ENCODE peak calls at places on chromosomes 7 and 10, in ten cellular contexts. One of them, this sample, is unnamed. For H3K4me1, the result is how much of the 10 kb centered on the place peaks cover.

GRCh38 chr7:17027143-17027802 is 145.5 kb upstream of the AGR3 start:
- DNase-seq in mammary epithelial cell: no peak
- DNase-seq in body of pancreas: no peak
- DNase-seq in colonic mucosa: no peak
- DNase-seq in right atrium auricular region: no peak
- DNase-seq in tibial nerve: no peak
- DNase-seq in fibroblast of lung: peak
- DNase-seq in endodermal cell: no peak
- DNase-seq in stomach: no peak
- DNase-seq in IMR-90: no peak
- DNase-seq in this sample: no peak

GRCh38 chr7:30163231-30163894 is 28.6 kb downstream of the MTURN start:
- DNase-seq in mammary epithelial cell: peak
- DNase-seq in body of pancreas: no peak
- DNase-seq in colonic mucosa: no peak
- DNase-seq in right atrium auricular region: no peak
- DNase-seq in tibial nerve: no peak
- DNase-seq in fibroblast of lung: no peak
- DNase-seq in endodermal cell: no peak
- DNase-seq in stomach: no peak
- DNase-seq in IMR-90: no peak
- DNase-seq in this sample: no peak

GRCh38 chr10:23368816-23369640 is 24.4 kb upstream of the C10orf67 start:
- DNase-seq in mammary epithelial cell: no peak
- DNase-seq in body of pancreas: no peak
- DNase-seq in colonic mucosa: no peak
- DNase-seq in right atrium auricular region: no peak
- DNase-seq in tibial nerve: no peak
- DNase-seq in fibroblast of lung: no peak
- DNase-seq in endodermal cell: no peak
- DNase-seq in stomach: no peak
- DNase-seq in IMR-90: no peak
- DNase-seq in this sample: no peak

GRCh38 chr7:17725761-17726160 is 214.5 kb downstream of the SNX13 start:
- DNase-seq in mammary epithelial cell: no peak
- DNase-seq in body of pancreas: no peak
- DNase-seq in colonic mucosa: no peak
- DNase-seq in right atrium auricular region: no peak
- DNase-seq in tibial nerve: no peak
- DNase-seq in fibroblast of lung: peak
- DNase-seq in endodermal cell: no peak
- DNase-seq in stomach: no peak
- DNase-seq in IMR-90: no peak
- DNase-seq in this sample: no peak

GRCh38 chr7:47991741-47992311 is 12.4 kb upstream of the HUS1 start:
- DNase-seq in mammary epithelial cell: peak
- DNase-seq in body of pancreas: peak
- DNase-seq in colonic mucosa: peak
- DNase-seq in right atrium auricular region: peak
- DNase-seq in tibial nerve: peak
- DNase-seq in fibroblast of lung: peak
- DNase-seq in endodermal cell: peak
- DNase-seq in stomach: peak
- DNase-seq in IMR-90: peak
- DNase-seq in this sample: peak

GRCh38 chr10:35492387-35493195 is 112.5 kb upstream of the GJD4 start:
- DNase-seq in mammary epithelial cell: peak
- DNase-seq in body of pancreas: no peak
- DNase-seq in colonic mucosa: no peak
- DNase-seq in right atrium auricular region: no peak
- DNase-seq in tibial nerve: no peak
- DNase-seq in fibroblast of lung: no peak
- DNase-seq in endodermal cell: no peak
- DNase-seq in stomach: no peak
- DNase-seq in IMR-90: no peak
- DNase-seq in this sample: no peak

GRCh38 chr10:89275383-89275782 is 23.8 kb upstream of the LIPA start:
- DNase-seq in mammary epithelial cell: peak
- DNase-seq in body of pancreas: no peak
- DNase-seq in colonic mucosa: no peak
- DNase-seq in right atrium auricular region: no peak
- DNase-seq in tibial nerve: no peak
- DNase-seq in fibroblast of lung: no peak
- DNase-seq in endodermal cell: no peak
- DNase-seq in stomach: no peak
- DNase-seq in IMR-90: no peak
- DNase-seq in this sample: no peak

GRCh38 chr7:7696458-7697119 is 21.8 kb downstream of the RPA3 start:
- DNase-seq in mammary epithelial cell: no peak
- DNase-seq in body of pancreas: no peak
- DNase-seq in colonic mucosa: no peak
- DNase-seq in right atrium auricular region: no peak
- DNase-seq in tibial nerve: no peak
- DNase-seq in fibroblast of lung: peak
- DNase-seq in endodermal cell: no peak
- DNase-seq in stomach: no peak
- DNase-seq in IMR-90: peak
- DNase-seq in this sample: no peak

GRCh38 chr7:28173531-28173930 is 7.1 kb downstream of the JAZF1 start:
- DNase-seq in mammary epithelial cell: no peak
- DNase-seq in body of pancreas: no peak
- DNase-seq in colonic mucosa: no peak
- DNase-seq in right atrium auricular region: no peak
- DNase-seq in tibial nerve: no peak
- DNase-seq in fibroblast of lung: no peak
- DNase-seq in endodermal cell: peak
- DNase-seq in stomach: no peak
- DNase-seq in IMR-90: no peak
- DNase-seq in this sample: no peak

GRCh38 chr10:83801983-83802382 is 337.3 kb upstream of the GHITM start:
- DNase-seq in mammary epithelial cell: no peak
- DNase-seq in body of pancreas: no peak
- DNase-seq in colonic mucosa: no peak
- DNase-seq in right atrium auricular region: no peak
- DNase-seq in tibial nerve: no peak
- DNase-seq in fibroblast of lung: no peak
- DNase-seq in endodermal cell: no peak
- DNase-seq in stomach: no peak
- DNase-seq in IMR-90: no peak
- DNase-seq in this sample: no peak

GRCh38 chr10:29804025-29804852 is 169.5 kb upstream of the SVIL start:
- DNase-seq in mammary epithelial cell: peak
- DNase-seq in body of pancreas: peak
- DNase-seq in colonic mucosa: peak
- DNase-seq in right atrium auricular region: peak
- DNase-seq in tibial nerve: no peak
- DNase-seq in fibroblast of lung: peak
- DNase-seq in endodermal cell: no peak
- DNase-seq in stomach: peak
- DNase-seq in IMR-90: peak
- DNase-seq in this sample: no peak

GRCh38 chr7:29017666-29018065 is 59.5 kb upstream of the TRIL start:
- DNase-seq in mammary epithelial cell: no peak
- DNase-seq in body of pancreas: no peak
- DNase-seq in colonic mucosa: no peak
- DNase-seq in right atrium auricular region: no peak
- DNase-seq in tibial nerve: no peak
- DNase-seq in fibroblast of lung: peak
- DNase-seq in endodermal cell: no peak
- DNase-seq in stomach: no peak
- DNase-seq in IMR-90: peak
- DNase-seq in this sample: no peak

GRCh38 chr10:98331888-98332287 is 63.9 kb upstream of the LOXL4 start:
- DNase-seq in mammary epithelial cell: peak
- DNase-seq in body of pancreas: no peak
- DNase-seq in colonic mucosa: no peak
- DNase-seq in right atrium auricular region: no peak
- DNase-seq in tibial nerve: no peak
- DNase-seq in fibroblast of lung: no peak
- DNase-seq in endodermal cell: peak
- DNase-seq in stomach: no peak
- DNase-seq in IMR-90: no peak
- DNase-seq in this sample: peak

GRCh38 chr7:121328508-121329459 is at the start of gene WNT16:
- DNase-seq in mammary epithelial cell: no peak
- DNase-seq in body of pancreas: no peak
- DNase-seq in colonic mucosa: no peak
- DNase-seq in right atrium auricular region: no peak
- DNase-seq in tibial nerve: no peak
- DNase-seq in fibroblast of lung: no peak
- DNase-seq in endodermal cell: peak
- DNase-seq in stomach: no peak
- DNase-seq in IMR-90: no peak
- DNase-seq in this sample: peak

GRCh38 chr7:155466814-155467675 is 9.1 kb downstream of the EN2 start:
- DNase-seq in mammary epithelial cell: no peak
- DNase-seq in body of pancreas: no peak
- DNase-seq in colonic mucosa: no peak
- DNase-seq in right atrium auricular region: no peak
- DNase-seq in tibial nerve: no peak
- DNase-seq in fibroblast of lung: no peak
- DNase-seq in endodermal cell: peak
- DNase-seq in stomach: no peak
- DNase-seq in IMR-90: no peak
- DNase-seq in this sample: no peak

GRCh38 chr10:65501259-65501658 is 1424.6 kb upstream of the LRRTM3 start:
- DNase-seq in mammary epithelial cell: no peak
- DNase-seq in body of pancreas: no peak
- DNase-seq in colonic mucosa: no peak
- DNase-seq in right atrium auricular region: no peak
- DNase-seq in tibial nerve: no peak
- DNase-seq in fibroblast of lung: no peak
- DNase-seq in endodermal cell: no peak
- DNase-seq in stomach: no peak
- DNase-seq in IMR-90: no peak
- DNase-seq in this sample: no peak

GRCh38 chr7:132750530-132751281 is 174.4 kb upstream of the PLXNA4 start:
- DNase-seq in mammary epithelial cell: no peak
- DNase-seq in body of pancreas: no peak
- DNase-seq in colonic mucosa: no peak
- DNase-seq in right atrium auricular region: no peak
- DNase-seq in tibial nerve: no peak
- DNase-seq in fibroblast of lung: peak
- DNase-seq in endodermal cell: no peak
- DNase-seq in stomach: no peak
- DNase-seq in IMR-90: peak
- DNase-seq in this sample: no peak

GRCh38 chr10:61376377-61376776 is 76.8 kb downstream of the TMEM26 start:
- DNase-seq in mammary epithelial cell: no peak
- DNase-seq in body of pancreas: no peak
- DNase-seq in colonic mucosa: no peak
- DNase-seq in right atrium auricular region: no peak
- DNase-seq in tibial nerve: no peak
- DNase-seq in fibroblast of lung: no peak
- DNase-seq in endodermal cell: no peak
- DNase-seq in stomach: no peak
- DNase-seq in IMR-90: no peak
- DNase-seq in this sample: no peak

GRCh38 chr10:51699475-51700227 is at the start of gene CSTF2T:
- DNase-seq in mammary epithelial cell: peak
- DNase-seq in body of pancreas: peak
- DNase-seq in colonic mucosa: peak
- DNase-seq in right atrium auricular region: peak
- DNase-seq in tibial nerve: peak
- DNase-seq in fibroblast of lung: peak
- DNase-seq in endodermal cell: peak
- DNase-seq in stomach: peak
- DNase-seq in IMR-90: peak
- DNase-seq in this sample: peak
- TF ChIP-seq CTCF in mammary epithelial cell: no peak
- TF ChIP-seq CTCF in body of pancreas: no peak
- TF ChIP-seq CTCF in colonic mucosa: no peak
- TF ChIP-seq CTCF in right atrium auricular region: no peak
- TF ChIP-seq CTCF in tibial nerve: no peak
- TF ChIP-seq CTCF in fibroblast of lung: no peak
- TF ChIP-seq CTCF in endodermal cell: no peak
- TF ChIP-seq CTCF in stomach: no peak
- TF ChIP-seq CTCF in IMR-90: no peak
- TF ChIP-seq CTCF in this sample: no peak

GRCh38 chr7:5510426-5511045 is 86.9 kb upstream of the TNRC18 start:
- DNase-seq in mammary epithelial cell: no peak
- DNase-seq in body of pancreas: no peak
- DNase-seq in colonic mucosa: no peak
- DNase-seq in right atrium auricular region: no peak
- DNase-seq in tibial nerve: no peak
- DNase-seq in fibroblast of lung: no peak
- DNase-seq in endodermal cell: no peak
- DNase-seq in stomach: no peak
- DNase-seq in IMR-90: no peak
- DNase-seq in this sample: no peak
- H3K4me1 ChIP-seq in mammary epithelial cell: under half
- H3K4me1 ChIP-seq in body of pancreas: under half
- H3K4me1 ChIP-seq in colonic mucosa: under half
- H3K4me1 ChIP-seq in right atrium auricular region: under half
- H3K4me1 ChIP-seq in tibial nerve: under half
- H3K4me1 ChIP-seq in fibroblast of lung: under half
- H3K4me1 ChIP-seq in endodermal cell: under half
- H3K4me1 ChIP-seq in stomach: under half
- H3K4me1 ChIP-seq in IMR-90: under half
- H3K4me1 ChIP-seq in this sample: under half

DNA sequence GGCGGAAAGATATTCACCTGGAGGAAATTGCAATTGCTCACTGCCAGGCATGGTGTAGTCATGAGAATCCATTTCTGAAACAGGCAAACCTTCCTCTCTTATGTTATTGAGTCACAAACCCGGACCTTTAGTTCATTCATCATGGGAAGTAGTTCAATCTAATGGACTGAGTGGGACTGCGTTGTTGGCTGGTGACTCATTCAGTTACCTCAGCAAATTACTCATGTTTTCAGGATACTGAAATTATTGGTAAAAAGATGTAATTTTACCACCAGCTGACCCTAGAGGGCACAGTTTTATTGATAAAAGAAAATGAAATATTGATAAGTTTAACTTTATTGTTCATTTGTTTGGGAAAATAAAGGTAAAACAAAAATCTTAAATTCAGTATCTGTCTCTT is 1194.4 kb upstream of the SORCS1 start:
- DNase-seq in mammary epithelial cell: peak
- DNase-seq in body of pancreas: no peak
- DNase-seq in colonic mucosa: no peak
- DNase-seq in right atrium auricular region: no peak
- DNase-seq in tibial nerve: no peak
- DNase-seq in fibroblast of lung: peak
- DNase-seq in endodermal cell: no peak
- DNase-seq in stomach: no peak
- DNase-seq in IMR-90: peak
- DNase-seq in this sample: no peak
- TF ChIP-seq CTCF in mammary epithelial cell: peak
- TF ChIP-seq CTCF in body of pancreas: no peak
- TF ChIP-seq CTCF in colonic mucosa: no peak
- TF ChIP-seq CTCF in right atrium auricular region: no peak
- TF ChIP-seq CTCF in tibial nerve: no peak
- TF ChIP-seq CTCF in fibroblast of lung: no peak
- TF ChIP-seq CTCF in endodermal cell: no peak
- TF ChIP-seq CTCF in stomach: no peak
- TF ChIP-seq CTCF in IMR-90: peak
- TF ChIP-seq CTCF in this sample: no peak

DNA sequence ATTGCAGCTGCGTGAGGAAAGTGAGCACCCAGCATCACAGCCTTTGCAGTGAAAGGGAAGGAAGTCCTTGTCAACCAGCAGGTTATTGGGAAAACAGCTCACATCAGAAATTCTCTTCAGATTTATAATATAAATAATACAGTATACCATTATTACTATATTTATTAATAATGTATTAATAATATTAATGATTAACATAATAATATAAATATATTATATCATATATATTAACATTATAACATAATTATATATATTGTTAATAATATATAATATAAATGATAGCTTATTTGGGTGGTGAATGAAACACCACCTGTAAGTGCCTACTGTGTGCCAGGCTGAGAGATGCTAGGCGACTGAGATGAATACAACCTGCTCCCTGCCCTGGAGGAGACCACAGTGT is 423.0 kb downstream of the TCERG1L start:
- DNase-seq in mammary epithelial cell: no peak
- DNase-seq in body of pancreas: no peak
- DNase-seq in colonic mucosa: no peak
- DNase-seq in right atrium auricular region: no peak
- DNase-seq in tibial nerve: no peak
- DNase-seq in fibroblast of lung: no peak
- DNase-seq in endodermal cell: no peak
- DNase-seq in stomach: no peak
- DNase-seq in IMR-90: no peak
- DNase-seq in this sample: no peak
- H3K4me1 ChIP-seq in mammary epithelial cell: under half
- H3K4me1 ChIP-seq in body of pancreas: under half
- H3K4me1 ChIP-seq in colonic mucosa: under half
- H3K4me1 ChIP-seq in right atrium auricular region: under half
- H3K4me1 ChIP-seq in tibial nerve: under half
- H3K4me1 ChIP-seq in fibroblast of lung: under half
- H3K4me1 ChIP-seq in endodermal cell: under half
- H3K4me1 ChIP-seq in stomach: under half
- H3K4me1 ChIP-seq in IMR-90: under half
- H3K4me1 ChIP-seq in this sample: under half